ENCODE peak calls at places on chromosomes 1 and 21, in five cellular contexts. K, G, Z, H and Q are unnamed samples.
A peak's percentile ranks its signal among the peaks of the same experiment; 100 is the strongest.

GRCh38 chr1:116842654-116843053 is 67.1 kb upstream of the PTGFRN start:
- DNase-seq in K (no peak), G (peak; percentile 27), Z (no peak), H (no peak), Q (no peak)

GRCh38 chr1:116167625-116168276 is 56.6 kb downstream of the MAB21L3 start:
- DNase-seq in K (no peak), G (peak; percentile 54), Z (peak; percentile 4), H (peak; percentile 35), Q (no peak)

GRCh38 chr1:205340674-205341073 is 16.0 kb downstream of the KLHDC8A start:
- DNase-seq in K (no peak), G (no peak), Z (no peak), H (no peak), Q (no peak)

GRCh38 chr1:57112148-57112547 is 146.3 kb upstream of the C8B start:
- DNase-seq in K (no peak), G (no peak), Z (no peak), H (no peak), Q (no peak)

GRCh38 chr1:58870298-58870676 is 86.4 kb upstream of the JUN start:
- DNase-seq in K (no peak), G (no peak), Z (no peak), H (no peak), Q (no peak)

GRCh38 chr1:112929979-112930378 is 26.0 kb downstream of the SLC16A1 start:
- DNase-seq in K (no peak), G (no peak), Z (no peak), H (no peak), Q (no peak)

GRCh38 chr1:226873771-226874578 is 3.6 kb downstream of the PSEN2 start:
- DNase-seq in K (no peak), G (no peak), Z (no peak), H (no peak), Q (no peak)

GRCh38 chr1:116254001-116254400 is 119.0 kb upstream of the ATP1A1 start:
- DNase-seq in K (no peak), G (no peak), Z (no peak), H (no peak), Q (no peak)

GRCh38 chr1:226397011-226397926 is 10.6 kb downstream of the PARP1 start:
- DNase-seq in K (no peak), G (no peak), Z (no peak), H (no peak), Q (no peak)

GRCh38 chr1:58902830-58903229 is 119.0 kb upstream of the JUN start:
- DNase-seq in K (no peak), G (no peak), Z (no peak), H (no peak), Q (no peak)

GRCh38 chr21:34935452-34935851 is 113.7 kb downstream of the RUNX1 start:
- DNase-seq in K (no peak), G (peak; percentile 44), Z (no peak), H (no peak), Q (no peak)

GRCh38 chr1:212284332-212284743 is 872 bp upstream of the PPP2R5A start:
- DNase-seq in K (no peak), G (peak; percentile 34), Z (no peak), H (no peak), Q (no peak)

GRCh38 chr1:95229042-95229441 is 5.0 kb upstream of the RWDD3 start:
- DNase-seq in K (no peak), G (no peak), Z (no peak), H (no peak), Q (no peak)

GRCh38 chr1:232142403-232143314 is 487.3 kb downstream of the SIPA1L2 start:
- DNase-seq in K (peak; percentile 48), G (peak; percentile 84), Z (no peak), H (no peak), Q (no peak)

GRCh38 chr1:112637257-112638108 is 17.9 kb downstream of the CAPZA1 start:
- DNase-seq in K (no peak), G (peak; percentile 62), Z (no peak), H (no peak), Q (no peak)

GRCh38 chr1:10765734-10766478 is 30.5 kb downstream of the CASZ1 start:
- DNase-seq in K (no peak), G (no peak), Z (no peak), H (no peak), Q (no peak)

GRCh38 chr1:18417317-18418269 is 63.1 kb upstream of the KLHDC7A start:
- DNase-seq in K (no peak), G (no peak), Z (no peak), H (no peak), Q (no peak)

GRCh38 chr21:45516071-45516670 is 26.1 kb downstream of the SLC19A1 start:
- DNase-seq in K (no peak), G (no peak), Z (no peak), H (no peak), Q (no peak)

GRCh38 chr1:216498277-216498676 is 75.0 kb upstream of the USH2A start:
- DNase-seq in K (no peak), G (peak; percentile 6), Z (no peak), H (no peak), Q (no peak)

GRCh38 chr1:216500273-216500967 is 77.2 kb upstream of the USH2A start:
- DNase-seq in K (no peak), G (peak; percentile 17), Z (no peak), H (no peak), Q (no peak)

GRCh38 chr1:216502528-216503162 is 79.4 kb upstream of the USH2A start:
- DNase-seq in K (no peak), G (no peak), Z (no peak), H (no peak), Q (no peak)

DNA sequence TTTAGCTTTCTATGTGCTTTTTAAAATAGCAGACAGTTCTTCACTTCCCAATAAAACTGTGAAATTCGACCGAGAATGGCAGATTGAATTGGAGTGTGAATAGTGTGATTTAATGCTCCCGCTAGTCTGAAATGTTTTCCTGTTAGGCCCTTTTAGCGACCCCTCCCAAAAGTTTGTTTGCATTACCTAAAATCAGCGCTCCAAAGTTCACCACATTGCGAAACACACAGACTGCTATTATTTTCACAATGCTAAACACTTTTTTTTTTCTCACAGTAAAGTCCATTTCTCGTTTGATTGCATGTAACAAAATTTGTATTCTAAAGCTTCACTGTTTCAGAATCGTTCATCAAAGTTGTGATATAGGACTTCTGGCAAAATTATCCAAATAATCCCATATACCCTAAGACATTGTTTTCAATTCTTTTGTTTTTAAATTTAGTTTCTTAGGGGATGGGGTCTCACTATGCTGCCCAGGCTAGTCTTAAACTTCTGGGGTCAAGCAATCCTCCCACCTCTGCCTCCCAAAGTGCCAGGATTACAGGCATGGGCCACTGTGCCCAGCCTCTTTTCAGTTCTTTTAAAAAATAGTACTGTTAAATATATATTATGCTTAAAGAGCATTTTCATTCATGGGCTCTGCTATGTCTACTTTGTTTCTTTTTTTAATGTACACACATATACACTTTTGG is 76.5 kb upstream of the USH2A start:
- DNase-seq in K (no peak), G (no peak), Z (no peak), H (no peak), Q (no peak)
- TF ChIP-seq CTCF in K (no peak), G (no peak), Z (no peak), H (no peak), Q (no peak)

DNA sequence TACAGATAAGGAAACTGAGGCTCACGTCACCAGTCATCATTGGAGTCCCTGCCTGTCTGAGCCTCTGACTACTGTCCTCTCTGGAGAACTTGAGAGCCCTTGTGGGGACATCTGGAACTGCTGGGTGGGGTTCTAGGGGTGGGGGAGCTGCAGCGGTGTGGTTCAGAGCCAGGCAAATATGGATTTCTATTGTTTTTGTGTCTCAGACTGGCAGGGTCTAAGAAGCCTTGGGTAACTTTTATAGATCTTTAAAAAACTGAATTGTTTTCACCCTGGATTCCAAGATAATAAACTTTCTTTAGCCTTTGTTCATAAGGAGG is 46.9 kb downstream of the IER5 start:
- DNase-seq in K (no peak), G (peak; percentile 78), Z (peak; percentile 39), H (no peak), Q (peak; percentile 47)
- TF ChIP-seq CTCF in K (peak; percentile 43), G (peak; percentile 40), Z (peak; percentile 68), H (peak; percentile 36), Q (peak; percentile 25)

GRCh38 chr1:156833598-156833997 is 16.9 kb upstream of the SH2D2A start:
- DNase-seq in K (no peak), G (no peak), Z (no peak), H (no peak), Q (no peak)
- TF ChIP-seq CTCF in K (no peak), G (no peak), Z (no peak), H (no peak), Q (peak; percentile 50)

GRCh38 chr1:41764608-41765007 is 154.1 kb downstream of the HIVEP3 start:
- DNase-seq in K (no peak), G (no peak), Z (no peak), H (no peak), Q (no peak)
- TF ChIP-seq CTCF in K (no peak), G (no peak), Z (no peak), H (no peak), Q (no peak)

GRCh38 chr1:150362721-150363425 is 1.1 kb upstream of the RPRD2 start:
- DNase-seq in K (no peak), G (peak; percentile 25), Z (peak; percentile 15), H (peak; percentile 8), Q (no peak)

GRCh38 chr1:150364231-150365003 is 470 bp downstream of the RPRD2 start:
- DNase-seq in K (peak; percentile 15), G (peak; percentile 94), Z (peak; percentile 78), H (peak; percentile 82), Q (peak; percentile 96)

GRCh38 chr1:150366416-150367296 is 2.7 kb downstream of the RPRD2 start:
- DNase-seq in K (no peak), G (peak; percentile 41), Z (peak; percentile 8), H (no peak), Q (no peak)

GRCh38 chr1:150365945-150366344 is 2.0 kb downstream of the RPRD2 start:
- DNase-seq in K (no peak), G (peak; percentile 33), Z (peak; percentile 26), H (no peak), Q (no peak)

GRCh38 chr1:150363426-150364230 is at the start of gene RPRD2:
- DNase-seq in K (peak; percentile 97), G (peak; percentile 100), Z (peak; percentile 95), H (peak; percentile 94), Q (peak; percentile 100)
- TF ChIP-seq CTCF in K (no peak), G (no peak), Z (no peak), H (no peak), Q (peak; percentile 0)

GRCh38 chr1:182721525-182721924 is 37.1 kb upstream of the RGS8 start:
- DNase-seq in K (no peak), G (no peak), Z (no peak), H (no peak), Q (no peak)

GRCh38 chr1:182716740-182717720 is 32.6 kb upstream of the RGS8 start:
- DNase-seq in K (no peak), G (no peak), Z (peak; percentile 22), H (no peak), Q (no peak)

GRCh38 chr1:182718311-182718710 is 33.9 kb upstream of the RGS8 start:
- DNase-seq in K (no peak), G (no peak), Z (no peak), H (no peak), Q (no peak)

GRCh38 chr1:182723195-182723594 is 38.8 kb upstream of the RGS8 start:
- DNase-seq in K (no peak), G (no peak), Z (no peak), H (no peak), Q (no peak)

DNA sequence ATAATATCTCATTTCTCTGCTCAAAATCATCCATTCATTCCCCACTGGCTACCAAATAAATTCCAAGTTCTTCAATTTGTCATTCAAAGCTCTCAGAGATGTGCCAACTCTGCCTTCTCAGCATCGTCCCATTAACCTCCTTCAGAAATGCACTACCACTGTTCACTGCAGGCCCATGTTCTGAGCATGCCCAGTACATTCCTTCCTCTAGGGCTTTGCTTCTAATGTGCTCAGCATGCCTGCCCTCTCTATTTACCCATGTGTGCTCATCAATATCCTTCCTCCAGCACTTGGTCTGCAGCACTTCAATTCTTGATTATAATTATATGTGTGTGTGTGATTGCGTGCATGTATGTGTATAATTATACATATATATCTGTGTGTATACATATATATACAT is 36.1 kb upstream of the RGS8 start:
- DNase-seq in K (no peak), G (peak; percentile 11), Z (no peak), H (peak; percentile 5), Q (no peak)
- TF ChIP-seq CTCF in K (no peak), G (peak; percentile 41), Z (no peak), H (peak; percentile 50), Q (no peak)